ENCODE peak calls at places on chromosomes 7 and 10, in five cellular contexts. One of them, this sample, is unnamed.

GRCh38 chr7:33744293-33744692 is 161.0 kb upstream of the BMPER start:
- DNase-seq in activated T-helper 1 cell treated with Interleukin-2 at 50 U/mL for 16 hours: no peak
- DNase-seq in stimulated activated CD4-positive, alpha-beta T cell treated with anti-CD3 and anti-CD28 coated beads, Interleukin-1b, Interleukin-23, amount 100 ng/mL, for 24 hours: no peak
- DNase-seq in choroid plexus epithelial cell: peak; percentile 54
- DNase-seq in EH: peak; percentile 29
- DNase-seq in this sample: no peak

GRCh38 chr10:89351402-89352038 is 23.7 kb downstream of the IFIT3 start:
- DNase-seq in activated T-helper 1 cell treated with Interleukin-2 at 50 U/mL for 16 hours: no peak
- DNase-seq in stimulated activated CD4-positive, alpha-beta T cell treated with anti-CD3 and anti-CD28 coated beads, Interleukin-1b, Interleukin-23, amount 100 ng/mL, for 24 hours: no peak
- DNase-seq in choroid plexus epithelial cell: peak; percentile 70
- DNase-seq in EH: no peak
- DNase-seq in this sample: no peak

GRCh38 chr7:36204044-36204663 is 51.1 kb downstream of the EEPD1 start:
- DNase-seq in activated T-helper 1 cell treated with Interleukin-2 at 50 U/mL for 16 hours: no peak
- DNase-seq in stimulated activated CD4-positive, alpha-beta T cell treated with anti-CD3 and anti-CD28 coated beads, Interleukin-1b, Interleukin-23, amount 100 ng/mL, for 24 hours: no peak
- DNase-seq in choroid plexus epithelial cell: no peak
- DNase-seq in EH: no peak
- DNase-seq in this sample: no peak

GRCh38 chr7:11341285-11341944 is 367.7 kb downstream of the PHF14 start:
- DNase-seq in activated T-helper 1 cell treated with Interleukin-2 at 50 U/mL for 16 hours: no peak
- DNase-seq in stimulated activated CD4-positive, alpha-beta T cell treated with anti-CD3 and anti-CD28 coated beads, Interleukin-1b, Interleukin-23, amount 100 ng/mL, for 24 hours: no peak
- DNase-seq in choroid plexus epithelial cell: peak; percentile 73
- DNase-seq in EH: peak; percentile 13
- DNase-seq in this sample: peak; percentile 9

GRCh38 chr10:13834581-13835286 is 248.0 kb downstream of the PRPF18 start:
- DNase-seq in activated T-helper 1 cell treated with Interleukin-2 at 50 U/mL for 16 hours: no peak
- DNase-seq in stimulated activated CD4-positive, alpha-beta T cell treated with anti-CD3 and anti-CD28 coated beads, Interleukin-1b, Interleukin-23, amount 100 ng/mL, for 24 hours: no peak
- DNase-seq in choroid plexus epithelial cell: peak; percentile 66
- DNase-seq in EH: peak; percentile 74
- DNase-seq in this sample: no peak

GRCh38 chr10:33600381-33600780 is 265.9 kb upstream of the NRP1 start:
- DNase-seq in activated T-helper 1 cell treated with Interleukin-2 at 50 U/mL for 16 hours: no peak
- DNase-seq in stimulated activated CD4-positive, alpha-beta T cell treated with anti-CD3 and anti-CD28 coated beads, Interleukin-1b, Interleukin-23, amount 100 ng/mL, for 24 hours: no peak
- DNase-seq in choroid plexus epithelial cell: peak; percentile 50
- DNase-seq in EH: peak; percentile 67
- DNase-seq in this sample: no peak

GRCh38 chr10:49010831-49011230 is 71.2 kb upstream of the LRRC18 start:
- DNase-seq in activated T-helper 1 cell treated with Interleukin-2 at 50 U/mL for 16 hours: no peak
- DNase-seq in stimulated activated CD4-positive, alpha-beta T cell treated with anti-CD3 and anti-CD28 coated beads, Interleukin-1b, Interleukin-23, amount 100 ng/mL, for 24 hours: no peak
- DNase-seq in choroid plexus epithelial cell: no peak
- DNase-seq in EH: no peak
- DNase-seq in this sample: no peak

GRCh38 chr7:155533827-155534690 is 12.3 kb downstream of the CNPY1 start:
- DNase-seq in activated T-helper 1 cell treated with Interleukin-2 at 50 U/mL for 16 hours: no peak
- DNase-seq in stimulated activated CD4-positive, alpha-beta T cell treated with anti-CD3 and anti-CD28 coated beads, Interleukin-1b, Interleukin-23, amount 100 ng/mL, for 24 hours: peak; percentile 21
- DNase-seq in choroid plexus epithelial cell: peak; percentile 17
- DNase-seq in EH: peak; percentile 13
- DNase-seq in this sample: no peak

GRCh38 chr10:103969857-103970627 is 3.1 kb downstream of the SLK start:
- DNase-seq in activated T-helper 1 cell treated with Interleukin-2 at 50 U/mL for 16 hours: no peak
- DNase-seq in stimulated activated CD4-positive, alpha-beta T cell treated with anti-CD3 and anti-CD28 coated beads, Interleukin-1b, Interleukin-23, amount 100 ng/mL, for 24 hours: no peak
- DNase-seq in choroid plexus epithelial cell: no peak
- DNase-seq in EH: no peak
- DNase-seq in this sample: no peak

GRCh38 chr7:23938937-23939552 is 229.0 kb downstream of the STK31 start:
- DNase-seq in activated T-helper 1 cell treated with Interleukin-2 at 50 U/mL for 16 hours: no peak
- DNase-seq in stimulated activated CD4-positive, alpha-beta T cell treated with anti-CD3 and anti-CD28 coated beads, Interleukin-1b, Interleukin-23, amount 100 ng/mL, for 24 hours: no peak
- DNase-seq in choroid plexus epithelial cell: peak; percentile 59
- DNase-seq in EH: peak; percentile 63
- DNase-seq in this sample: peak; percentile 35

GRCh38 chr7:92025260-92025659 is 84.6 kb downstream of the AKAP9 start:
- DNase-seq in activated T-helper 1 cell treated with Interleukin-2 at 50 U/mL for 16 hours: no peak
- DNase-seq in stimulated activated CD4-positive, alpha-beta T cell treated with anti-CD3 and anti-CD28 coated beads, Interleukin-1b, Interleukin-23, amount 100 ng/mL, for 24 hours: no peak
- DNase-seq in choroid plexus epithelial cell: peak; percentile 64
- DNase-seq in EH: peak; percentile 89
- DNase-seq in this sample: peak; percentile 21

GRCh38 chr7:119969054-119969453 is 303.9 kb upstream of the KCND2 start:
- DNase-seq in activated T-helper 1 cell treated with Interleukin-2 at 50 U/mL for 16 hours: no peak
- DNase-seq in stimulated activated CD4-positive, alpha-beta T cell treated with anti-CD3 and anti-CD28 coated beads, Interleukin-1b, Interleukin-23, amount 100 ng/mL, for 24 hours: no peak
- DNase-seq in choroid plexus epithelial cell: peak; percentile 40
- DNase-seq in EH: no peak
- DNase-seq in this sample: no peak

GRCh38 chr7:112790651-112790973 is 419 bp upstream of the TMEM168 start:
- DNase-seq in activated T-helper 1 cell treated with Interleukin-2 at 50 U/mL for 16 hours: no peak
- DNase-seq in stimulated activated CD4-positive, alpha-beta T cell treated with anti-CD3 and anti-CD28 coated beads, Interleukin-1b, Interleukin-23, amount 100 ng/mL, for 24 hours: no peak
- DNase-seq in choroid plexus epithelial cell: peak; percentile 22
- DNase-seq in EH: no peak
- DNase-seq in this sample: no peak

GRCh38 chr10:43901302-43901701 is 252.6 kb upstream of the ZNF32 start:
- DNase-seq in activated T-helper 1 cell treated with Interleukin-2 at 50 U/mL for 16 hours: no peak
- DNase-seq in stimulated activated CD4-positive, alpha-beta T cell treated with anti-CD3 and anti-CD28 coated beads, Interleukin-1b, Interleukin-23, amount 100 ng/mL, for 24 hours: no peak
- DNase-seq in choroid plexus epithelial cell: peak; percentile 47
- DNase-seq in EH: peak; percentile 20
- DNase-seq in this sample: no peak

GRCh38 chr7:132328760-132329159 is 247.5 kb downstream of the PLXNA4 start:
- DNase-seq in activated T-helper 1 cell treated with Interleukin-2 at 50 U/mL for 16 hours: no peak
- DNase-seq in stimulated activated CD4-positive, alpha-beta T cell treated with anti-CD3 and anti-CD28 coated beads, Interleukin-1b, Interleukin-23, amount 100 ng/mL, for 24 hours: no peak
- DNase-seq in choroid plexus epithelial cell: no peak
- DNase-seq in EH: no peak
- DNase-seq in this sample: no peak

GRCh38 chr7:55172881-55173609 is 154.2 kb downstream of the EGFR start:
- DNase-seq in activated T-helper 1 cell treated with Interleukin-2 at 50 U/mL for 16 hours: no peak
- DNase-seq in stimulated activated CD4-positive, alpha-beta T cell treated with anti-CD3 and anti-CD28 coated beads, Interleukin-1b, Interleukin-23, amount 100 ng/mL, for 24 hours: no peak
- DNase-seq in choroid plexus epithelial cell: no peak
- DNase-seq in EH: no peak
- DNase-seq in this sample: no peak

GRCh38 chr10:30456262-30456661 is 22.3 kb downstream of the MAP3K8 start:
- DNase-seq in activated T-helper 1 cell treated with Interleukin-2 at 50 U/mL for 16 hours: no peak
- DNase-seq in stimulated activated CD4-positive, alpha-beta T cell treated with anti-CD3 and anti-CD28 coated beads, Interleukin-1b, Interleukin-23, amount 100 ng/mL, for 24 hours: no peak
- DNase-seq in choroid plexus epithelial cell: peak; percentile 12
- DNase-seq in EH: no peak
- DNase-seq in this sample: no peak

GRCh38 chr7:41979834-41980307 is 257.1 kb downstream of the GLI3 start:
- DNase-seq in activated T-helper 1 cell treated with Interleukin-2 at 50 U/mL for 16 hours: no peak
- DNase-seq in stimulated activated CD4-positive, alpha-beta T cell treated with anti-CD3 and anti-CD28 coated beads, Interleukin-1b, Interleukin-23, amount 100 ng/mL, for 24 hours: no peak
- DNase-seq in choroid plexus epithelial cell: peak; percentile 71
- DNase-seq in EH: peak; percentile 53
- DNase-seq in this sample: no peak

GRCh38 chr7:74502216-74502891 is 48.6 kb downstream of the GTF2IRD1 start:
- DNase-seq in activated T-helper 1 cell treated with Interleukin-2 at 50 U/mL for 16 hours: no peak
- DNase-seq in stimulated activated CD4-positive, alpha-beta T cell treated with anti-CD3 and anti-CD28 coated beads, Interleukin-1b, Interleukin-23, amount 100 ng/mL, for 24 hours: no peak
- DNase-seq in choroid plexus epithelial cell: no peak
- DNase-seq in EH: no peak
- DNase-seq in this sample: no peak

This sample was measured in GM04504.